ENCODE peak calls at places on chromosomes 16 and 17, in seven cellular contexts. N, Y, P, J, O, R and G are unnamed samples.

GRCh38 chr17:82753516-82753915 is 1.7 kb downstream of the TBCD start:
- DNase-seq in N (no peak), Y (no peak), P (no peak), J (no peak), O (no peak), R (no peak), G (no peak)

GRCh38 chr16:17364319-17365210 is 106.2 kb downstream of the XYLT1 start:
- DNase-seq in N (no peak), Y (no peak), P (peak), J (no peak), O (no peak), R (peak), G (no peak)

GRCh38 chr17:61750656-61751055 is 112.7 kb downstream of the BRIP1 start:
- DNase-seq in N (no peak), Y (no peak), P (no peak), J (no peak), O (no peak), R (no peak), G (no peak)

GRCh38 chr16:50196736-50197135 is 43.6 kb downstream of the TENT4B start:
- DNase-seq in N (no peak), Y (no peak), P (no peak), J (no peak), O (no peak), R (peak), G (no peak)

GRCh38 chr16:1082952-1083675 is 10.6 kb downstream of the SSTR5 start:
- DNase-seq in N (no peak), Y (no peak), P (no peak), J (no peak), O (no peak), R (no peak), G (peak)

GRCh38 chr16:89048087-89048729 is 45.4 kb upstream of the ACSF3 start:
- DNase-seq in N (no peak), Y (no peak), P (no peak), J (no peak), O (no peak), R (no peak), G (no peak)

GRCh38 chr17:66533572-66533971 is 231.2 kb downstream of the PRKCA start:
- DNase-seq in N (no peak), Y (no peak), P (no peak), J (no peak), O (no peak), R (no peak), G (no peak)

GRCh38 chr16:49748322-49748721 is 107.6 kb downstream of the ZNF423 start:
- DNase-seq in N (no peak), Y (no peak), P (no peak), J (no peak), O (peak), R (no peak), G (no peak)

GRCh38 chr16:69845181-69845580 is 83.0 kb downstream of the WWP2 start:
- DNase-seq in N (no peak), Y (no peak), P (no peak), J (no peak), O (no peak), R (no peak), G (peak)

GRCh38 chr17:62819511-62820221 is 11.6 kb upstream of the MARCHF10 start:
- DNase-seq in N (peak), Y (peak), P (no peak), J (no peak), O (no peak), R (no peak), G (peak)

GRCh38 chr16:65024649-65025243 is 97.1 kb downstream of the CDH11 start:
- DNase-seq in N (no peak), Y (no peak), P (no peak), J (no peak), O (no peak), R (no peak), G (no peak)

GRCh38 chr17:31488982-31489294 is 97.5 kb downstream of the RAB11FIP4 start:
- DNase-seq in N (no peak), Y (no peak), P (no peak), J (peak), O (no peak), R (no peak), G (no peak)

GRCh38 chr16:6266703-6267102 is 1065.9 kb upstream of the RBFOX1 start:
- DNase-seq in N (no peak), Y (no peak), P (no peak), J (no peak), O (no peak), R (no peak), G (no peak)

GRCh38 chr17:49583226-49583625 is 7.6 kb downstream of the NXPH3 start:
- DNase-seq in N (no peak), Y (no peak), P (no peak), J (no peak), O (no peak), R (no peak), G (no peak)

GRCh38 chr17:71085238-71086033 is 916.1 kb downstream of the KCNJ2 start:
- DNase-seq in N (no peak), Y (no peak), P (peak), J (peak), O (peak), R (no peak), G (peak)

GRCh38 chr16:86608301-86608747 is 30.0 kb downstream of the FOXL1 start:
- DNase-seq in N (no peak), Y (no peak), P (no peak), J (no peak), O (no peak), R (no peak), G (no peak)

GRCh38 chr17:35931794-35932419 is 1.3 kb upstream of the RDM1 start:
- DNase-seq in N (no peak), Y (no peak), P (no peak), J (no peak), O (no peak), R (no peak), G (no peak)

GRCh38 chr17:55812323-55812722 is 61.5 kb downstream of the PCTP start:
- DNase-seq in N (no peak), Y (no peak), P (no peak), J (no peak), O (no peak), R (no peak), G (no peak)

GRCh38 chr17:19281161-19281560 is 44.0 kb downstream of the EPN2 start:
- DNase-seq in N (no peak), Y (no peak), P (no peak), J (no peak), O (no peak), R (no peak), G (no peak)

GRCh38 chr16:26987631-26988030 is 79.1 kb upstream of the C16orf82 start:
- DNase-seq in N (no peak), Y (peak), P (no peak), J (no peak), O (no peak), R (no peak), G (no peak)

GRCh38 chr16:70159355-70160348 is 13.9 kb upstream of the CLEC18C start:
- DNase-seq in N (no peak), Y (no peak), P (no peak), J (no peak), O (no peak), R (no peak), G (no peak)

GRCh38 chr16:58733248-58733670 is 857 bp downstream of the GOT2 start:
- DNase-seq in N (no peak), Y (no peak), P (no peak), J (peak), O (no peak), R (no peak), G (peak)

GRCh38 chr17:8255499-8255898 is 6.4 kb downstream of the PFAS start:
- DNase-seq in N (no peak), Y (no peak), P (no peak), J (no peak), O (no peak), R (no peak), G (peak)